ENCODE peak calls at places on chromosome 6, in eight cellular contexts. M is ovary, W is H1, P is GM12878, Q is transverse colon, I is suprapubic skin, A is stomach, K is tibial nerve. H is an unnamed sample.

GRCh38 chr6:43740321-43740960 is 29.6 kb upstream of the VEGFA start:
- DNase-seq in M (no peak), K (no peak), I (peak; percentile 32), Q (no peak), W (no peak), P (no peak), A (no peak), H (peak; percentile 8)

GRCh38 chr6:44446626-44447297 is 59.3 kb downstream of the CDC5L start:
- DNase-seq in P (no peak), K (no peak), M (no peak), Q (no peak), A (no peak), W (no peak), I (no peak), H (no peak)

GRCh38 chr6:133689863-133690262 is 199.1 kb upstream of the TCF21 start:
- DNase-seq in K (no peak), P (no peak), Q (no peak), I (no peak), A (no peak), M (no peak), W (no peak), H (no peak)

GRCh38 chr6:105836889-105837288 is 249.2 kb upstream of the PRDM1 start:
- DNase-seq in M (no peak), K (no peak), Q (no peak), I (no peak), W (no peak), A (no peak), P (no peak), H (peak; percentile 29)

GRCh38 chr6:17173071-17173470 is 71.2 kb downstream of the STMND1 start:
- DNase-seq in A (no peak), P (no peak), K (no peak), W (no peak), I (no peak), M (no peak), Q (no peak), H (no peak)

GRCh38 chr6:156808287-156808686 is 31.1 kb downstream of the ARID1B start:
- DNase-seq in M (no peak), W (no peak), I (no peak), Q (no peak), P (no peak), A (no peak), K (no peak), H (peak; percentile 70)

GRCh38 chr6:69059413-69059812 is 424.3 kb downstream of the ADGRB3 start:
- DNase-seq in A (no peak), W (no peak), I (no peak), Q (no peak), K (no peak), P (no peak), M (no peak), H (no peak)

GRCh38 chr6:43103253-43103876 is 27.3 kb downstream of the PTK7 start:
- DNase-seq in I (no peak), P (no peak), W (no peak), A (no peak), Q (no peak), M (no peak), K (no peak), H (no peak)

GRCh38 chr6:41560440-41561192 is 14.4 kb downstream of the FOXP4 start:
- DNase-seq in W (no peak), A (peak; percentile 59), M (peak; percentile 76), I (peak; percentile 75), P (no peak), K (no peak), Q (peak; percentile 77), H (peak; percentile 63)

GRCh38 chr6:39884696-39885095 is 49.6 kb downstream of the MOCS1 start:
- DNase-seq in W (no peak), K (no peak), P (no peak), A (no peak), I (no peak), Q (no peak), M (no peak), H (no peak)

GRCh38 chr6:88611721-88612120 is 351.7 kb downstream of the RNGTT start:
- DNase-seq in K (no peak), M (no peak), W (no peak), P (no peak), Q (no peak), I (no peak), A (no peak), H (no peak)

GRCh38 chr6:170087946-170088348 is 202.9 kb downstream of the DLL1 start:
- DNase-seq in Q (peak; percentile 55), W (no peak), P (peak; percentile 23), I (peak; percentile 51), A (peak; percentile 35), K (no peak), M (no peak), H (peak; percentile 36)

GRCh38 chr6:109739671-109740070 is 48.6 kb downstream of the FIG4 start:
- DNase-seq in W (no peak), K (no peak), A (no peak), M (peak; percentile 23), I (no peak), Q (no peak), P (no peak), H (peak; percentile 11)

GRCh38 chr6:90355965-90356364 is 59.3 kb upstream of the BACH2 start:
- DNase-seq in M (no peak), Q (no peak), K (no peak), P (no peak), W (no peak), I (no peak), A (peak; percentile 43), H (no peak)

GRCh38 chr6:16338577-16339262 is 100.3 kb downstream of the GMPR start:
- DNase-seq in W (no peak), A (peak; percentile 34), I (peak; percentile 91), P (no peak), Q (peak; percentile 62), K (peak; percentile 62), M (peak; percentile 77), H (no peak)

GRCh38 chr6:41584668-41585205 is 38.6 kb downstream of the FOXP4 start:
- DNase-seq in Q (peak; percentile 49), P (no peak), W (no peak), A (peak; percentile 77), M (no peak), K (no peak), I (no peak), H (peak; percentile 33)

GRCh38 chr6:155130161-155130853 is 133.5 kb upstream of the CLDN20 start:
- DNase-seq in A (no peak), W (no peak), K (no peak), Q (no peak), P (no peak), M (no peak), I (no peak), H (no peak)

GRCh38 chr6:54294965-54295532 is 13.2 kb upstream of the TINAG start:
- DNase-seq in P (no peak), M (no peak), W (no peak), Q (no peak), K (no peak), A (no peak), I (no peak), H (peak; percentile 17)

GRCh38 chr6:104685871-104686549 is 173.7 kb downstream of the HACE1 start:
- DNase-seq in I (no peak), A (no peak), Q (no peak), M (no peak), K (no peak), P (no peak), W (no peak), H (no peak)

GRCh38 chr6:62265906-62266305 is 20.1 kb downstream of the KHDRBS2 start:
- DNase-seq in W (no peak), A (no peak), I (no peak), K (no peak), P (no peak), M (no peak), Q (no peak), H (no peak)

GRCh38 chr6:33926451-33926850 is 122.6 kb upstream of the MLN start:
- DNase-seq in M (no peak), W (no peak), K (no peak), A (no peak), P (no peak), Q (no peak), I (no peak), H (no peak)

GRCh38 chr6:163752446-163752845 is 337.9 kb downstream of the QKI start:
- DNase-seq in M (no peak), K (no peak), W (no peak), I (no peak), A (no peak), P (no peak), Q (no peak), H (no peak)

GRCh38 chr6:142902636-142903053 is 42.3 kb downstream of the HIVEP2 start:
- DNase-seq in A (peak; percentile 61), M (peak; percentile 57), W (no peak), I (peak; percentile 73), K (peak; percentile 22), Q (peak; percentile 67), P (peak; percentile 67), H (no peak)
- TF ChIP-seq EP300 in A (no peak), M (no peak), W (no peak), I (no peak), K (no peak), Q (no peak), P (peak; percentile 53), H (peak; percentile 76)

GRCh38 chr6:139777202-139777970 is 402.9 kb upstream of the CITED2 start:
- DNase-seq in K (no peak), A (no peak), M (no peak), W (no peak), P (no peak), Q (no peak), I (no peak), H (no peak)
- H3K27ac ChIP-seq in K (no peak overlapping the region), A (no peak overlapping the region), M (no peak overlapping the region), W (no peak overlapping the region), P (no peak overlapping the region), Q (no peak overlapping the region), I (no peak overlapping the region), H (no peak overlapping the region)

DNA sequence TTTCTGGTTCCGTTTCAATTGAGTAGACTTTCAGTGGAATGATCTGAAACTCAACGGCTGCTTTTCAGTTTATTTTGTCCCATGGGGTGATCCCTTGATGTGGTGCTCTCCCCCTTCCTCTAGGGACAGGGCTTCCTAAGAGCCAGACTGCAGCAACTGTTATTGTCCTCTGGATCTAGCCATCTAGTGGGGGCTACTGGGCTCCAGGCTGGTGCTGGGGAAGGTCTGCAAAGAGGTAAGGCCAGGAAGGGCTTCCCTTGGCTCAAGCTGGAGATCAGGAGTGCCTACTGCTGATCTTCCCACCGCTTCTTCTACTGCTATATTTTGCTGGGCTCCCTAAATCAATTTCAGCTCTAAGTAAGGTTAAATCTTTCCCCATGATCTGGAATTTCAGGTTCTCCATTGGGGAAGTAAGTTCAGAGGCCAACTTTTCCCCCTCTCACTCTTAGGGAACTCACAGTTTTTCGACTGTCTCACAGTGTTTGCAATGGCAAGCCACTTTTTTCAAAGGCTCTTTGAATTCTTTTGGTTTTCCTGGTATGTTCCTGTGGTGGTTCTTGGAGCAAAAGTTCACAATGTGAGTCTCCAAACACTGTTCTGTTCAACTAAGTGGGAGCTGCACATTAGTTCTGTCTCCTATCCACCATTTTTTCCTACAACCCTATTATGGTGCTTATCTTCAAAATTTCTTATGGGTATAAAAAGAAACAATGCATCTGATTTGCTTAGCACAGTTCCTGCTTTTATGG is 286.2 kb upstream of the EXOC2 start:
- DNase-seq in A (no peak), K (no peak), M (no peak), Q (no peak), W (no peak), P (no peak), I (no peak), H (no peak)
- H3K4me1 ChIP-seq in A (no peaks in the 10 kb centered on the region), K (no peaks in the 10 kb centered on the region), M (no peaks in the 10 kb centered on the region), Q (no peaks in the 10 kb centered on the region), W (no peaks in the 10 kb centered on the region), P (no peaks in the 10 kb centered on the region), I (peaks cover 3% of the 10 kb centered on the region), H (no peaks in the 10 kb centered on the region)

GRCh38 chr6:112835078-112835477 is 487.9 kb downstream of the RFPL4B start:
- DNase-seq in M (no peak), K (no peak), Q (no peak), W (no peak), A (no peak), P (no peak), I (no peak), H (no peak)
- TF ChIP-seq EP300 in M (no peak), K (no peak), Q (no peak), W (no peak), A (no peak), P (no peak), I (no peak), H (no peak)